ENCODE peak calls at places on chromosome 5, in ten cellular contexts. C is AG10803, H is coronary artery, V is right lobe of liver, O is IMR-90, X is pancreas, K is AG04449, G is fibroblast of mammary gland, E is transverse colon, T is tibial artery. R is an unnamed sample.

GRCh38 chr5:175382171-175382570 is 61.8 kb downstream of the DRD1 start:
- DNase-seq in V (no peak), G (no peak), E (no peak), C (no peak), X (no peak), T (no peak), K (no peak), O (no peak), H (no peak), R (no peak)

GRCh38 chr5:141779642-141780041 is 97.6 kb upstream of the ARAP3 start:
- DNase-seq in G (peak; percentile 87), X (no peak), C (peak; percentile 41), K (no peak), T (no peak), H (no peak), E (no peak), O (peak; percentile 44), V (no peak), R (no peak)

GRCh38 chr5:139694556-139695182 is 46.5 kb downstream of the CXXC5 start:
- DNase-seq in G (no peak), V (no peak), K (no peak), X (no peak), E (no peak), O (peak; percentile 64), C (peak; percentile 45), T (no peak), H (no peak), R (no peak)

GRCh38 chr5:82004511-82004910 is 32.7 kb downstream of the ATG10 start:
- DNase-seq in H (no peak), K (no peak), O (peak; percentile 80), T (no peak), C (no peak), E (no peak), X (no peak), G (peak; percentile 87), V (no peak), R (no peak)

GRCh38 chr5:160171656-160172055 is 52.4 kb upstream of the PWWP2A start:
- DNase-seq in C (no peak), E (no peak), X (no peak), O (no peak), K (no peak), G (peak; percentile 60), T (no peak), H (no peak), V (no peak), R (no peak)

GRCh38 chr5:14187660-14188059 is 44.5 kb downstream of the TRIO start:
- DNase-seq in H (no peak), E (no peak), K (no peak), X (no peak), V (no peak), O (no peak), G (no peak), T (no peak), C (no peak), R (no peak)

GRCh38 chr5:132947661-132948060 is 15.8 kb downstream of the AFF4 start:
- DNase-seq in O (peak; percentile 67), K (peak; percentile 12), C (peak; percentile 53), V (no peak), X (no peak), E (no peak), G (peak; percentile 38), H (no peak), T (no peak), R (no peak)

GRCh38 chr5:14834584-14835540 is 36.7 kb downstream of the ANKH start:
- DNase-seq in H (no peak), E (no peak), K (no peak), V (no peak), G (no peak), X (no peak), T (no peak), O (no peak), C (no peak), R (no peak)

GRCh38 chr5:72659726-72660125 is 152.5 kb upstream of the ZNF366 start:
- DNase-seq in K (no peak), V (no peak), H (no peak), C (no peak), X (no peak), O (no peak), T (no peak), G (no peak), E (no peak), R (no peak)

GRCh38 chr5:72658767-72659540 is 151.7 kb upstream of the ZNF366 start:
- DNase-seq in H (no peak), X (no peak), C (peak; percentile 57), O (peak; percentile 54), T (no peak), E (no peak), K (peak; percentile 28), V (no peak), G (peak; percentile 20), R (no peak)

GRCh38 chr5:72661405-72661804 is 154.2 kb upstream of the ZNF366 start:
- DNase-seq in G (peak; percentile 82), H (no peak), X (no peak), C (no peak), O (peak; percentile 80), T (no peak), E (no peak), V (no peak), K (no peak), R (no peak)

GRCh38 chr5:72667708-72668107 is 148.8 kb upstream of the TNPO1 start:
- DNase-seq in K (no peak), V (no peak), H (no peak), C (no peak), X (no peak), E (no peak), T (no peak), G (no peak), O (no peak), R (no peak)

DNA sequence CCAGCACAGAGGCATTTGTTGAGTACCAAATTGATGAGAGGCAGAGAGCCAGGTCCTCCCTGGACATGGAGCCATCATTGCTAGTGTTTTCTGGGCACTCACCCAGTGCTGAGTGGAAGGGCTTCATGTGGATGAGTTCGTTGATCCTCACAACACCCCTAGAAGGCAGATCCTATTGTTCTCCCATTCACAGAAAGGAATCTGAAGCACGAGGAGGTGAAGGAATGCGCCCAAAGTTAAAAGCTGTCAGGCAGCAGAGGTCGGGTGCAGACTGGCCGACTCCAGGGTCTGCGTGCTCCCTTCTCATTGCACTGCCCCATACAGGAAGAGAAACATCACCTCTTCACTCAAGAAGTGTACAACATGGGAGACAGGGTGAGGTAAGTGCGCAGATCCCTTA is 153.5 kb upstream of the TNPO1 start:
- DNase-seq in C (no peak), H (no peak), V (no peak), O (no peak), E (no peak), G (no peak), T (no peak), K (no peak), X (no peak), R (no peak)
- H3K4me3 ChIP-seq in C (no peak overlapping the region), H (no peak overlapping the region), V (no peak overlapping the region), O (no peak overlapping the region), E (no peak overlapping the region), G (no peak overlapping the region), T (no peak overlapping the region), K (no peak overlapping the region), X (no peak overlapping the region), R (no peak overlapping the region)

DNA sequence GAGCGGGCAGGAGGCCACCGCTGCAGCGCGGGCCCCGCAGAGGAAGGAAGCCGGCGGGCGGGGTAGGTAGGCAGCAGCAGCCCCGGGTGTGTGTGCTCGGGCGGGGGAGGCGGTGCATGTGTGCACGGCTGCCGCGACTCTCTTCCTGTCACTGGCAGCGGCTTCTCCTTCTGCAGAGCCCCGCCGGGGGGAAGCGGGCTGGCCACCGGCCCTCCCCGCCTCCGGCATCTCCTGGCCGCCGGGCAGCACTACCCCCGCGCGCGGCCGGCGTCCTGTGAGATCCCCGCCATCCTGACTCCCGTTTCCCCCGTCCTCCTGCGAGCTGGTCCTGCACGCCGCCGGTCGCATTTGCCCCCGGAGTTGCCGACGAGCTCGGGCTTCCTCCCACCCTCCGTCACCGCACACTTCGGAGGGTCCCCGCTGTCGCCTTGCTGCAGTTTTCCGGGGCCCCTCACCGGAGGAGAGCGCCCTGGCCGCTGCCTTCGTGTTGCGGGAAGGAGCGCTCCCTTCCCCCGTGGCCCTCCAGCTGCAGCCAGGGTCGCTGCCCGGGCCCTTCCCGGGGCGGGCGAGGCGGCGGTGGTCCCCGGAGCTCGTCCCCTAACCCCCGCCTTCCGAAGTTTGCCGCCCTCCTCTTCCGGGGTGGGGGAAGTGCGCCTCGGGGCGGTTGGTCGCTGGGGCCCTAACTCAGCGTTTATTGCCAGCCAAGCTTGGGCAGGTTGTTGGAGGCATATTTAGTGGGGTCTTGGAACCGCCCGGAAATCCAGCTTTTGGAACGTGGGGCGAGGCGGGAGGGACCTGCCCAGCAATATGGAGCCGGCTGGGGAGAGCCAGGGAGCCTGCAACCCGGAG is 556 bp downstream of the PIK3R1 start:
- DNase-seq in H (peak; percentile 79), C (no peak), O (peak; percentile 48), K (no peak), E (peak; percentile 71), X (peak; percentile 33), V (peak; percentile 78), G (no peak), T (peak; percentile 62), R (peak; percentile 48)
- TF ChIP-seq CTCF in H (no peak), C (no peak), O (no peak), K (no peak), E (no peak), X (no peak), V (no peak), G (no peak), T (no peak), R (no peak)

DNA sequence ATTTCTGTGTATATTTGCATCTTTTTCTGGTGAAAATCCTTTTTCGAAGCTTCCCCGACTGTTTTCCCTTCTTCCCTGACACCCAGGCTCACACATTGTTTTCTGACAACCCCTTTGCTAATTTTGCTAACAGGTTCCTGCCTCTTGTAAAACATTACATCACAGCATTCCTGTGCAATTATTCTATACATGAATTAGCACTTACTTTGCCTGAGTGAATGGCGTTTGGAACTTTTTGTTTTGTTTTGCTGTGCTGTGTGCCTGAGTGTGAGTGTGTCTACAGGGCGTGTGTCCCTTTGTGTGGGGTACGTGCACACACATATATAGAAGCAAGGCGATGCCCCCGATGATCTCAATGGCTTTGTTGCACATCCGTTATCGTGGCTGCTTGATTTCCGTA is 398.4 kb upstream of the IRX1 start:
- DNase-seq in C (no peak), E (no peak), K (no peak), T (no peak), G (no peak), X (no peak), V (no peak), O (no peak), H (no peak), R (no peak)
- H3K4me3 ChIP-seq in C (no peak overlapping the region), E (no peak overlapping the region), K (no peak overlapping the region), T (no peak overlapping the region), G (no peak overlapping the region), X (no peak overlapping the region), V (no peak overlapping the region), O (no peak overlapping the region), H (no peak overlapping the region), R (no peak overlapping the region)

GRCh38 chr5:149902177-149902576 is 42.4 kb downstream of the PDE6A start:
- DNase-seq in K (no peak), O (no peak), H (no peak), V (no peak), X (no peak), T (no peak), C (no peak), G (no peak), E (no peak), R (no peak)

GRCh38 chr5:149900390-149900789 is 44.2 kb downstream of the PDE6A start:
- DNase-seq in O (no peak), V (no peak), K (no peak), H (no peak), X (no peak), T (no peak), G (no peak), C (no peak), E (no peak), R (no peak)

GRCh38 chr5:149903441-149903840 is 41.2 kb downstream of the PDE6A start:
- DNase-seq in C (no peak), H (no peak), T (no peak), O (no peak), X (no peak), E (no peak), G (no peak), V (no peak), K (no peak), R (no peak)

GRCh38 chr5:149898811-149899210 is 45.8 kb downstream of the PDE6A start:
- DNase-seq in E (no peak), H (no peak), G (no peak), C (no peak), K (no peak), V (no peak), X (no peak), O (no peak), T (no peak), R (no peak)

DNA sequence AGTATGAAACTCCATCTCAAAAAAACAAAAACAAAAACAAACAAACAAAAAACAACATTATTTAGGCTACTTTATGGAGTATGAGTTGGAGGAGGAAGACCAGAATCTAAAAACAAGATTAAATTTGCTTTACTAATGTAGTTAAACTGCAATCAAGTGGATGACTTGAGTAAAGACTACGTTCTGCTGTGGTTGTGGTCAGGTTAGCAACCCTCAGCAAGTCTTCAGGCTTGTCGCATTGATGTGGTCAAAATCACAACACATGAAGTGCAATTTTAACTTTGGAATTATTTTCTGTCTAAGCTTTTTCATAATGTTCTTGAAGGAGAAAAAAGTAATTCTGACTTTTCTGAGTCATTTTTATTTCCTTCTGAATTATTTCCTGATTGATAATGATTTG is 43.1 kb downstream of the PDE6A start:
- DNase-seq in G (no peak), C (no peak), H (no peak), K (no peak), X (no peak), T (no peak), E (no peak), V (no peak), O (no peak), R (no peak)
- TF ChIP-seq CTCF in G (no peak), C (no peak), H (no peak), K (no peak), X (no peak), T (no peak), E (no peak), V (no peak), O (no peak), R (no peak)